ENCODE peak calls at places on chromosomes 13 and 19, in four cellular contexts. R, T, W and N are unnamed samples.
A peak's percentile ranks its signal among the peaks of the same experiment; 100 is the strongest.

GRCh38 chr13:33367186-33367895 is 81.8 kb upstream of the STARD13 start:
- DNase-seq in R (no peak), T (no peak), W (no peak), N (no peak)

GRCh38 chr13:42883771-42884170 is 102.4 kb downstream of the FAM216B start:
- DNase-seq in R (no peak), T (peak; percentile 49), W (no peak), N (no peak)

GRCh38 chr13:91017031-91017668 is 330.3 kb upstream of the MIR17HG start:
- DNase-seq in R (peak; percentile 26), T (peak; percentile 50), W (no peak), N (no peak)

GRCh38 chr19:32566246-32566830 is 14.7 kb upstream of the PDCD5 start:
- DNase-seq in R (no peak), T (no peak), W (no peak), N (no peak)

GRCh38 chr13:95497307-95497943 is 55.1 kb upstream of the CLDN10 start:
- DNase-seq in R (no peak), T (no peak), W (no peak), N (no peak)

GRCh38 chr13:78185700-78186099 is 267.1 kb upstream of the EDNRB start:
- DNase-seq in R (no peak), T (no peak), W (no peak), N (no peak)

GRCh38 chr19:3132971-3133792 is 2.7 kb upstream of the GNA15 start:
- DNase-seq in R (peak; percentile 45), T (no peak), W (no peak), N (peak; percentile 45)

GRCh38 chr13:43328907-43329306 is 305.5 kb downstream of the DNAJC15 start:
- DNase-seq in R (no peak), T (no peak), W (no peak), N (no peak)

GRCh38 chr19:17420267-17420924 is 549 bp downstream of the MVB12A start:
- DNase-seq in R (no peak), T (peak; percentile 51), W (no peak), N (peak; percentile 42)

GRCh38 chr13:32200741-32201140 is 114.4 kb downstream of the ZAR1L start:
- DNase-seq in R (no peak), T (no peak), W (no peak), N (no peak)

GRCh38 chr19:42281175-42282035 is 12.4 kb downstream of the CIC start:
- DNase-seq in R (no peak), T (peak; percentile 30), W (peak; percentile 42), N (peak; percentile 76)

GRCh38 chr19:32810452-32810851 is 59.1 kb downstream of the SLC7A9 start:
- DNase-seq in R (no peak), T (no peak), W (no peak), N (no peak)

GRCh38 chr19:5113633-5114586 is 145.0 kb downstream of the KDM4B start:
- DNase-seq in R (no peak), T (no peak), W (no peak), N (no peak)

GRCh38 chr19:58351996-58352755 is 1.1 kb downstream of the A1BG start:
- DNase-seq in R (no peak), T (no peak), W (no peak), N (no peak)

GRCh38 chr13:39048806-39049205 is 10.6 kb downstream of the NHLRC3 start:
- DNase-seq in R (peak; percentile 35), T (no peak), W (no peak), N (no peak)

GRCh38 chr13:73677041-73677589 is 457.1 kb downstream of the KLF12 start:
- DNase-seq in R (peak; percentile 51), T (no peak), W (no peak), N (no peak)

GRCh38 chr13:38767506-38768265 is 80.8 kb downstream of the FREM2 start:
- DNase-seq in R (no peak), T (peak; percentile 77), W (no peak), N (no peak)

GRCh38 chr13:29582171-29582570 is 13.3 kb downstream of the SLC7A1 start:
- DNase-seq in R (no peak), T (no peak), W (no peak), N (no peak)

GRCh38 chr13:21399741-21400140 is 59.4 kb downstream of the ZDHHC20 start:
- DNase-seq in R (peak; percentile 85), T (no peak), W (no peak), N (no peak)

GRCh38 chr19:49793561-49793840 is 19.6 kb downstream of the FUZ start:
- DNase-seq in R (no peak), T (no peak), W (no peak), N (no peak)

GRCh38 chr19:38034153-38034835 is 127.3 kb downstream of the SIPA1L3 start:
- DNase-seq in R (no peak), T (no peak), W (no peak), N (no peak)

GRCh38 chr13:70941454-70941853 is 833.2 kb upstream of the KLHL1 start:
- DNase-seq in R (no peak), T (no peak), W (no peak), N (no peak)

GRCh38 chr19:5503598-5503997 is 48.4 kb downstream of the ZNRF4 start:
- DNase-seq in R (no peak), T (no peak), W (no peak), N (no peak)

GRCh38 chr13:91356919-91357612 is 9.6 kb downstream of the MIR17HG start:
- DNase-seq in R (no peak), T (no peak), W (no peak), N (no peak)

GRCh38 chr13:112897956-112898785 is 70.8 kb upstream of the MCF2L start:
- DNase-seq in R (no peak), T (no peak), W (no peak), N (no peak)

GRCh38 chr13:52892925-52893324 is 44.5 kb upstream of the PCDH8 start:
- DNase-seq in R (no peak), T (no peak), W (no peak), N (no peak)

GRCh38 chr13:59422646-59423045 is 741.1 kb downstream of the DIAPH3 start:
- DNase-seq in R (no peak), T (no peak), W (no peak), N (no peak)

GRCh38 chr13:44685641-44686040 is 109.5 kb upstream of the TSC22D1 start:
- DNase-seq in R (no peak), T (no peak), W (no peak), N (no peak)

GRCh38 chr19:7790416-7790815 is 27.4 kb downstream of the CLEC4M start:
- DNase-seq in R (no peak), T (no peak), W (no peak), N (no peak)

GRCh38 chr19:15396436-15396835 is 16.8 kb upstream of the AKAP8 start:
- DNase-seq in R (no peak), T (no peak), W (no peak), N (no peak)
- H3K27ac ChIP-seq in R (no peak overlapping the region), T (no peak overlapping the region), W (no peak overlapping the region), N (no peak overlapping the region)

DNA sequence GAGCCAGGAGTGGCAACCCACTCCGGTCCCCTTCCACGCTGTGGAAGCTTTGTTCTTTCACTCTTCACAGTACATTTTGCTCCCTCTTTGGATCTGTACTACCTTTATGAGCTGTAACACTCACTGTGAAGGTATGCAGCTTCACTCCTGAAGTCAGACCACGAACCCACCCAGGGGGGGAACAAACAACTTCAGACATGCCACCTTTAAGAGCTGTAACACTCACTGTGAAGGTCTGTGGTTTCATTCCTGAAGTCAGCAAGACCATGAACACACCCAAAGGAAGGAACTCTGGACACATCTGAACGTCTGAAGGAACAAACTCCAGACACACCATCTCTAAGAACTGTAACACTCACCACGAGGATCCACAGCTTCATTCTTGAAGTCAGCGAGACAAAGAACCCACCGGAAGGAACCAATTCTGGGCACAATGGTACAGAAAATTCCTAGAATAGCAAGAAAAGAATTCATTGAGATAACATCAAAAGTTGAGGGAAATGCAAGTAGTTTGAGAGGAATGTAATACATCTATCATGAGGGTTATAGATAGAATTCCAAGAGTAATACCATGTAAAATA is 1796.6 kb upstream of the MIR17HG start:
- DNase-seq in R (no peak), T (no peak), W (no peak), N (no peak)
- H3K27ac ChIP-seq in R (no peak overlapping the region), T (no peak overlapping the region), W (no peak overlapping the region), N (no peak overlapping the region)

GRCh38 chr19:14563989-14564650 is 7.7 kb downstream of the NDUFB7 start:
- DNase-seq in R (no peak), T (no peak), W (no peak), N (peak; percentile 95)

GRCh38 chr19:14561832-14562351 is 10.0 kb downstream of the NDUFB7 start:
- DNase-seq in R (no peak), T (peak; percentile 48), W (no peak), N (peak; percentile 92)

GRCh38 chr19:14561249-14561648 is 10.6 kb downstream of the NDUFB7 start:
- DNase-seq in R (no peak), T (no peak), W (no peak), N (no peak)

GRCh38 chr19:14563590-14563926 is 8.3 kb downstream of the NDUFB7 start:
- DNase-seq in R (no peak), T (no peak), W (no peak), N (peak; percentile 58)

DNA sequence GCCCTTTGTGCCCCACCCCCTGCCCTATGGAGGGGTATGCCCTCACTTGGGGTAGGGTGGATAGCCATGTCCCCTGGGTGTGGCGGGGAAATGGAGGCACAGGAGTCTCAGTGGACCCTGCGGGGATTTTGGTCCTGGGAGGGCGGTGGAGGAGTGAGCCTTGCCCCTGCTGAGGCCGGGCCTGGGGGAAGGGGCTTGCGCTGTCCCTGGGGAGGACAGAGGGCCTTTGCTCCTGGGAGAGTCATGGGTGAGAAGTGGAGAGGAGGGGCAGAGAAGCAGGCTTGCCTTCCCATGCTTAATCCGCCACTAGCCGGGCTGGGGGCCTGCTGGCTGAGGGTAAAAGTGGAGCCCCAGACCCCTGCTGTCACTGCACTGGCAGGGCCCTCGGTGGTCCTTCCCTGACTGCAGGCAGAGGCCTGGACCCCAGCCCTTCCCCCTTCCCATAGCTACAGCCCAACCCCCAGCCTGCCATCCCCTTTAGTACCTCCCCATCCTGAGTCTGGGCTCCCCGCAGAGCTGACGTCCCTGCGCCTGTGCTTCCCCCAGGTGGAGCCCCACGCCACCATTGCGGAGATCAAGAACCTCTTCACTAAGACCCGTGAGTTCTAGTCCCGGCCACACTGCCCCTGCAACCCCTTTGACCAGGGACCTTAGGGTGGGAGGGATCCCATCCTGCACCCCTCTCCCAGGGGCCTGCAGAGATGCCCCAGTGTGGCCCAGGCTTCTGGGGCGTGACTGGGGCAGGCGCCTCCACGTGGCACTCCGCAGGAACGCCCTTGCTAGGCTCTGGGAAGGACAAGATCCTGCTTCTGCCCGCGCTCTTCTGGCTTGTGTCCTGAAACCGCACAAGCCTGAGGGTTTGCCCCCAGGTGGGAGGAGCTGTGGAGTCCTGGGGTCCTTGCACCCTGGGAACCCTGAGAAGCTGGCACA is 8.9 kb downstream of the NDUFB7 start:
- DNase-seq in R (no peak), T (no peak), W (no peak), N (peak; percentile 37)
- H3K27ac ChIP-seq in R (peak overlapping the region; percentile 6), T (peak overlapping the region; percentile 92), W (peak overlapping the region; percentile 83), N (peak overlapping the region; percentile 96)

GRCh38 chr13:110262494-110262893 is 44.5 kb downstream of the COL4A1 start:
- DNase-seq in R (no peak), T (no peak), W (no peak), N (no peak)

GRCh38 chr13:110262944-110263343 is 44.0 kb downstream of the COL4A1 start:
- DNase-seq in R (no peak), T (no peak), W (no peak), N (no peak)

GRCh38 chr13:110263906-110264305 is 43.1 kb downstream of the COL4A1 start:
- DNase-seq in R (no peak), T (no peak), W (no peak), N (peak; percentile 69)

GRCh38 chr13:110261166-110262081 is 45.5 kb downstream of the COL4A1 start:
- DNase-seq in R (no peak), T (no peak), W (no peak), N (no peak)

DNA sequence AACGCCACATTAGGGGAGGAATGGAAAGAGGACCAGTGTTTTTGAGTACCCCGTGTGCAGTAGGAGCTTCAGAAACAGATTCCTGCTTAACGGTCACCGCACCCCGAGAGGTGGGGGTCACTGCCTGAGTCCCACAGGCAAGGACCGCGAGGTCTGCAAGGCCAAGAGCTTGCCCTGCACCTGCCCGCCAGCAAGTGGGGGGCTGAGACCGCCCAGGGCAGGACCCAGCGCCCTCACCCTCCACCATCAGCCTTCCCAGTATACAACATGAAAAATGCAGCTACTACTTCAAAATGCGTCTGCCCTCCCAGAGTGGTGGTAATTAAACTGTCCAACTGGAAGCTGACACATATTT is 44.9 kb downstream of the COL4A1 start:
- DNase-seq in R (no peak), T (no peak), W (no peak), N (no peak)
- H3K27ac ChIP-seq in R (peak overlapping the region; percentile 4), T (no peak overlapping the region), W (no peak overlapping the region), N (peak overlapping the region; percentile 19)